ENCODE peak calls at places on chromosomes 11 and 22, in six cellular contexts. V is midbrain; W is brain microvascular endothelial cell; M is left colon; Z is endodermal cell; H is stimulated activated CD8-positive, alpha-beta memory T cell treated with anti-CD3 and anti-CD28 coated beads, Interleukin-2, amount 100 ng/mL, for 1 hour. Y is an unnamed sample.

GRCh38 chr22:24201681-24202590 is 20.6 kb downstream of the SUSD2 start:
- DNase-seq in H (no peak), V (no peak), Z (no peak), W (peak; percentile 41), M (no peak), Y (no peak)

GRCh38 chr22:46193898-46194310 is 43.6 kb downstream of the PPARA start:
- DNase-seq in H (no peak), M (peak; percentile 86), Z (no peak), V (no peak), W (no peak), Y (no peak)

GRCh38 chr11:10550503-10550902 is 9.5 kb upstream of the RNF141 start:
- DNase-seq in Z (no peak), V (no peak), H (no peak), M (no peak), W (peak; percentile 14), Y (no peak)

GRCh38 chr11:88384004-88384677 is 46.6 kb upstream of the CTSC start:
- DNase-seq in W (peak; percentile 19), Z (no peak), H (no peak), V (no peak), M (no peak), Y (no peak)

GRCh38 chr11:30774451-30774850 is 188.3 kb upstream of the MPPED2 start:
- DNase-seq in M (no peak), H (no peak), V (no peak), Z (peak; percentile 65), W (no peak), Y (no peak)

GRCh38 chr11:75338516-75339218 is 12.8 kb downstream of the ARRB1 start:
- DNase-seq in H (no peak), Z (no peak), W (peak; percentile 24), V (no peak), M (peak; percentile 73), Y (no peak)

GRCh38 chr11:17985517-17985916 is 27.3 kb downstream of the SERGEF start:
- DNase-seq in H (no peak), Z (no peak), W (no peak), M (no peak), V (no peak), Y (no peak)

GRCh38 chr22:28139993-28140392 is 220.9 kb upstream of the PITPNB start:
- DNase-seq in M (no peak), W (peak; percentile 83), Z (no peak), H (no peak), V (no peak), Y (no peak)

GRCh38 chr11:106565326-106565725 is 452.9 kb downstream of the GUCY1A2 start:
- DNase-seq in Z (no peak), M (no peak), H (no peak), V (no peak), W (no peak), Y (no peak)

GRCh38 chr22:40479887-40480538 is 109.6 kb downstream of the SGSM3 start:
- DNase-seq in M (no peak), V (no peak), H (no peak), Z (no peak), W (no peak), Y (no peak)

GRCh38 chr11:22670803-22671202 is 4.4 kb downstream of the GAS2 start:
- DNase-seq in M (no peak), Z (no peak), V (peak; percentile 43), W (no peak), H (no peak), Y (no peak)

GRCh38 chr11:119786431-119787073 is 57.6 kb upstream of the NECTIN1 start:
- DNase-seq in M (no peak), Z (no peak), V (no peak), W (no peak), H (no peak), Y (no peak)

GRCh38 chr11:43689167-43689566 is 8.6 kb downstream of the HSD17B12 start:
- DNase-seq in M (no peak), W (no peak), H (no peak), V (no peak), Z (no peak), Y (no peak)

GRCh38 chr11:65556470-65557279 is 1.5 kb downstream of the LTBP3 start:
- DNase-seq in M (no peak), Z (no peak), W (no peak), V (no peak), H (no peak), Y (no peak)

GRCh38 chr11:33691051-33691864 is 9.4 kb downstream of the C11orf91 start:
- DNase-seq in V (no peak), H (no peak), M (no peak), Z (no peak), W (no peak), Y (no peak)

GRCh38 chr11:64510759-64511158 is 80.3 kb upstream of the SLC22A12 start:
- DNase-seq in Z (peak; percentile 58), M (no peak), H (no peak), W (no peak), V (no peak), Y (no peak)

GRCh38 chr11:12075822-12076821 is 34.3 kb upstream of the MICAL2 start:
- DNase-seq in H (no peak), W (peak; percentile 100), Z (no peak), V (no peak), M (no peak), Y (peak; percentile 34)

GRCh38 chr11:106059617-106060016 is 17.5 kb downstream of the KBTBD3 start:
- DNase-seq in M (no peak), H (no peak), W (no peak), Z (no peak), V (no peak), Y (no peak)

GRCh38 chr22:17774206-17774927 is at the start of gene BID:
- DNase-seq in H (no peak), W (no peak), Z (peak; percentile 71), V (no peak), M (no peak), Y (no peak)

GRCh38 chr11:77108436-77108835 is 5.8 kb downstream of the OMP start:
- DNase-seq in H (no peak), M (no peak), W (no peak), Z (no peak), V (no peak), Y (no peak)

GRCh38 chr22:22488736-22489135 is 19.8 kb downstream of the ZNF280B start:
- DNase-seq in W (no peak), Z (no peak), H (no peak), V (no peak), M (no peak), Y (no peak)

GRCh38 chr11:73269353-73270088 is 2.6 kb upstream of the P2RY6 start:
- DNase-seq in V (no peak), Z (peak; percentile 74), M (no peak), H (no peak), W (no peak), Y (no peak)

GRCh38 chr22:23712256-23712655 is 21.4 kb downstream of the RGL4 start:
- DNase-seq in V (no peak), M (no peak), H (no peak), W (no peak), Z (no peak), Y (no peak)

GRCh38 chr11:118180300-118180703 is 3.9 kb upstream of the SCN2B start:
- DNase-seq in H (no peak), M (peak; percentile 47), W (no peak), Z (peak; percentile 92), V (peak; percentile 92), Y (peak; percentile 34)

GRCh38 chr11:58193403-58193802 is 4.5 kb downstream of the OR9Q2 start:
- DNase-seq in W (no peak), Z (no peak), H (no peak), M (peak; percentile 27), V (no peak), Y (no peak)

GRCh38 chr22:33000342-33001280 is 57.6 kb downstream of the SYN3 start:
- DNase-seq in Z (peak; percentile 96), H (no peak), W (peak; percentile 47), V (peak; percentile 49), M (no peak), Y (peak; percentile 27)

GRCh38 chr22:32466496-32466895 is 2.2 kb upstream of the BPIFC start:
- DNase-seq in Z (no peak), V (no peak), H (no peak), W (no peak), M (no peak), Y (no peak)

GRCh38 chr22:30890689-30891442 is 77.7 kb downstream of the MORC2 start:
- DNase-seq in M (no peak), W (peak; percentile 23), V (no peak), Z (peak; percentile 91), H (no peak), Y (peak; percentile 17)

GRCh38 chr11:69369945-69370344 is 76.0 kb downstream of the MYEOV start:
- DNase-seq in V (no peak), W (no peak), Z (peak; percentile 8), M (no peak), H (no peak), Y (peak; percentile 9)

GRCh38 chr11:68461284-68461861 is 821 bp downstream of the PPP6R3 start:
- DNase-seq in M (no peak), H (no peak), Z (peak; percentile 74), W (no peak), V (no peak), Y (no peak)

GRCh38 chr22:25120761-25121212 is 78.9 kb upstream of the CRYBB3 start:
- DNase-seq in W (no peak), V (no peak), H (no peak), Z (no peak), M (peak; percentile 58), Y (peak; percentile 69)

GRCh38 chr11:119148855-119149370 is at the start of gene ABCG4:
- DNase-seq in W (no peak), V (no peak), Z (no peak), H (no peak), M (no peak), Y (no peak)

Y was measured in mucosa of gallbladder.